ENCODE peak calls at places on chromosome 20, in six cellular contexts. N is IMR-90; V is effector memory CD4-positive, alpha-beta T cell; U is psoas muscle; J is PC-9; R is CD8-positive, alpha-beta memory T cell. X is an unnamed sample.

GRCh38 chr20:642398-643174 is 10.4 kb downstream of the SRXN1 start:
- DNase-seq in N (no peak), V (no peak), U (no peak), J (no peak), R (no peak), X (no peak)

GRCh38 chr20:3652646-3653596 is 10.3 kb downstream of the GFRA4 start:
- DNase-seq in N (no peak), V (no peak), U (no peak), J (no peak), R (no peak), X (no peak)

GRCh38 chr20:3847419-3847940 is 846 bp downstream of the MAVS start:
- DNase-seq in N (no peak), V (no peak), U (no peak), J (no peak), R (no peak), X (no peak)

GRCh38 chr20:34309691-34310090 is 6.5 kb upstream of the AHCY start:
- DNase-seq in N (no peak), V (no peak), U (no peak), J (no peak), R (no peak), X (no peak)

GRCh38 chr20:3011752-3012151 is 31.7 kb upstream of the GNRH2 start:
- DNase-seq in N (no peak), V (no peak), U (no peak), J (no peak), R (no peak), X (no peak)

GRCh38 chr20:38728911-38729642 is 4.8 kb downstream of the SLC32A1 start:
- DNase-seq in N (no peak), V (no peak), U (no peak), J (no peak), R (no peak), X (no peak)

GRCh38 chr20:24764027-24764797 is 184.9 kb upstream of the CST7 start:
- DNase-seq in N (no peak), V (no peak), U (no peak), J (no peak), R (no peak), X (no peak)

GRCh38 chr20:41664584-41664983 is 46.4 kb upstream of the CHD6 start:
- DNase-seq in N (peak; percentile 14), V (no peak), U (no peak), J (no peak), R (no peak), X (no peak)

GRCh38 chr20:41889125-41889870 is 271.1 kb upstream of the CHD6 start:
- DNase-seq in N (no peak), V (no peak), U (no peak), J (no peak), R (no peak), X (no peak)

GRCh38 chr20:25987073-25987927 is 290.6 kb upstream of the ZNF337 start:
- DNase-seq in N (peak; percentile 10), V (no peak), U (peak; percentile 30), J (no peak), R (peak; percentile 33), X (no peak)

GRCh38 chr20:38617011-38617829 is 15.6 kb downstream of the ARHGAP40 start:
- DNase-seq in N (peak; percentile 36), V (no peak), U (no peak), J (peak; percentile 93), R (no peak), X (no peak)

GRCh38 chr20:652611-653109 is 340 bp downstream of the SRXN1 start:
- DNase-seq in N (peak; percentile 44), V (no peak), U (no peak), J (no peak), R (no peak), X (peak; percentile 13)

GRCh38 chr20:7459123-7459522 is 481.1 kb downstream of the HAO1 start:
- DNase-seq in N (no peak), V (no peak), U (no peak), J (no peak), R (no peak), X (no peak)

GRCh38 chr20:25340380-25340779 is 50.3 kb downstream of the ABHD12 start:
- DNase-seq in N (no peak), V (no peak), U (no peak), J (no peak), R (no peak), X (no peak)

GRCh38 chr20:57794600-57795346 is 85.0 kb upstream of the PMEPA1 start:
- DNase-seq in N (peak; percentile 3), V (no peak), U (no peak), J (no peak), R (no peak), X (no peak)

GRCh38 chr20:38158701-38159325 is 6.3 kb downstream of the TGM2 start:
- DNase-seq in N (no peak), V (no peak), U (no peak), J (no peak), R (no peak), X (no peak)

GRCh38 chr20:39812116-39812515 is 850.0 kb downstream of the DHX35 start:
- DNase-seq in N (no peak), V (no peak), U (no peak), J (no peak), R (no peak), X (no peak)

GRCh38 chr20:8049321-8049720 is 29.8 kb upstream of the TMX4 start:
- DNase-seq in N (no peak), V (no peak), U (no peak), J (no peak), R (no peak), X (no peak)

GRCh38 chr20:37251836-37252477 is 9.7 kb downstream of the GHRH start:
- DNase-seq in N (no peak), V (no peak), U (no peak), J (no peak), R (no peak), X (no peak)

GRCh38 chr20:58776109-58776508 is 74.6 kb downstream of the GNAS-AS1 start:
- DNase-seq in N (no peak), V (no peak), U (no peak), J (no peak), R (no peak), X (no peak)

GRCh38 chr20:22426772-22427171 is 157.6 kb downstream of the FOXA2 start:
- DNase-seq in N (no peak), V (no peak), U (no peak), J (no peak), R (no peak), X (no peak)

GRCh38 chr20:57131601-57132391 is 134.6 kb downstream of the BMP7 start:
- DNase-seq in N (no peak), V (no peak), U (no peak), J (no peak), R (no peak), X (no peak)

GRCh38 chr20:58328836-58329235 is 19.3 kb downstream of the RAB22A start:
- DNase-seq in N (no peak), V (no peak), U (no peak), J (no peak), R (no peak), X (no peak)

GRCh38 chr20:23037017-23037481 is 1.9 kb downstream of the SSTR4 start:
- DNase-seq in N (no peak), V (no peak), U (no peak), J (no peak), R (no peak), X (no peak)

GRCh38 chr20:13672657-13673056 is 33.9 kb upstream of the TASP1 start:
- DNase-seq in N (no peak), V (no peak), U (no peak), J (no peak), R (no peak), X (no peak)
- H3K27ac ChIP-seq in N (no peak overlapping the region), V (no peak overlapping the region), U (no peak overlapping the region), J (no peak overlapping the region), R (no peak overlapping the region), X (no peak overlapping the region)

DNA sequence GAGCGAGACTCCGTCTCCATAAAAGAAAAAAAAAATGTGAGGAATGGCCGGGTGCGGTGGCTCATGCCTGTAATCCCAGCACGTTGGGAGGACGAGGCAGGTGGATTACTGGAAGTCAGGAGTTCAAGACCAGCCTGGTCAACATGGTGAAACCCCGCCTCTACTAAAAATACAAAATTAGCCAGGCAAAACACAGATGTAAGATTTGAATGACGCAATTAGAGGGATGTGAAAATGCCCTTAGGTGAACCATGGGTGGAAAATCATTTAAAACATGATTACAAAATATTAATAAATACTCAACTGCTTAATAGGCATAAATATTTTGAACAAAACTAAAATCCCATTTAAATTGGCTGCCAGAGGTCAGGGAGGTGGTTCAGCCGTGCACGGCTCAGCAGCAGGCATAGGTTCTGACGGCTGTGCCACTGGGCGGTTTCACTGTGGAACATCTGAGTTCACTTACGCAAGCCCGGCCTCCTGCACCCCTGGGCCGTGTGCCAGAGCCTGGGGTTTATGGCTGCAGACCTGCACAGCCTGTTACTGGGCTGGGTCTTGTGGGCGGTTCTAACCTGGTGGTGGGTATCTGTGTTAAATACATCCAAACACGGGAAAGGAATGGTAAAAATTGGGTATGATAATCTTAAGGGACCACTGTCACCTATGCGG is 21.1 kb downstream of the COL9A3 start:
- DNase-seq in N (no peak), V (no peak), U (no peak), J (peak; percentile 73), R (no peak), X (no peak)
- H3K27ac ChIP-seq in N (no peak overlapping the region), V (no peak overlapping the region), U (no peak overlapping the region), J (no peak overlapping the region), R (no peak overlapping the region), X (no peak overlapping the region)

GRCh38 chr20:53004267-53004813 is 32.2 kb downstream of the TSHZ2 start:
- DNase-seq in N (no peak), V (no peak), U (no peak), J (no peak), R (no peak), X (no peak)

GRCh38 chr20:53001502-53002301 is 29.5 kb downstream of the TSHZ2 start:
- DNase-seq in N (peak; percentile 8), V (no peak), U (no peak), J (no peak), R (no peak), X (no peak)

GRCh38 chr20:52999040-52999439 is 26.9 kb downstream of the TSHZ2 start:
- DNase-seq in N (no peak), V (no peak), U (no peak), J (no peak), R (no peak), X (no peak)

GRCh38 chr20:53002786-53003185 is 30.6 kb downstream of the TSHZ2 start:
- DNase-seq in N (no peak), V (no peak), U (no peak), J (no peak), R (no peak), X (no peak)

GRCh38 chr20:53003420-53003819 is 31.3 kb downstream of the TSHZ2 start:
- DNase-seq in N (no peak), V (no peak), U (no peak), J (no peak), R (no peak), X (no peak)
- H3K27ac ChIP-seq in N (no peak overlapping the region), V (no peak overlapping the region), U (no peak overlapping the region), J (no peak overlapping the region), R (no peak overlapping the region), X (no peak overlapping the region)

DNA sequence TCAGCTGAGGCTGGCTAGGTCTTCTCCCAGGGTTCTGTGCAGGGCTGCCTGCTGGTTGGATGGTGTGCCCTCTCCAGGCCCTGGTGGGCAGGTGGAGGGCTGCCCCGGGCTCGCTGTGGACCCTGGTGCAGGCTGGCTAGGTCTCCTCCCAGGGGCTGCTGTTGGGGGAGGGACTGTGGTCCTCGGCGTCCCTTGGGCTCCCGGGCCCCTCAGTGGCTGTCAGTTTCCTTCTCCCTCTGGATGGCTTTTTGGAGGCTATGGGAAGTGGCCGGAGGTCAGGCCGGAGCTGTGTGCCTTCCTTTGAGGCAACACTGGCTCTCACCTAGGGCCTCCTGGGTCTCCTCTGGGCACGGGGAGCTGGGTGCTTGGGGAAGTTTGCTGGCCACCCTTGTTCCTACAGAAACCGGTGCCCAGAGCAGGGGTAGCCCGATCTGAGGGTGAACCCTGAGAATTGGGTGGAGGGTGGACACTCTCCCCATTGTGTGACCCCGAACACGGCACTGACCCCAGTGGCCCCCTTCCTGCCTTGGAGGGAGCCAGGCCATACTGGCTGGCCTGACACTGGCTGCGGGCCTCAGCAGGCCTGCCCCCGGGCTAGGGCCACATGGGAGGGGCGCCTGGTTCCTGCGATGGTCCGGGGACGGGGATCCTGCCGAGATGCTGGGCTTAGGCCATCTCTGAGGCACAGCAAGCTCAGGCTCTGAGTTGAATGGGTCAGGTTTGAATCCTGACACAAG is 3.8 kb upstream of the CABLES2 start:
- DNase-seq in N (no peak), V (no peak), U (no peak), J (no peak), R (no peak), X (no peak)
- H3K27ac ChIP-seq in N (no peak overlapping the region), V (no peak overlapping the region), U (no peak overlapping the region), J (no peak overlapping the region), R (no peak overlapping the region), X (no peak overlapping the region)

X was measured in AG04450.